ENCODE peak calls at places on chromosomes 13 and 19, in eight cellular contexts. J is ascending aorta; Q is CD4-positive, alpha-beta T cell; Z is hepatocyte; M is A549; D is Panc1; L is HCT116; B is breast epithelium. G is an unnamed sample.

GRCh38 chr13:35549481-35549880 is 73.0 kb upstream of the MAB21L1 start:
- DNase-seq in Z (no peak), J (no peak), B (no peak), Q (no peak), D (no peak), L (no peak), M (peak; percentile 0), G (peak; percentile 34)

GRCh38 chr13:51451467-51452390 is 1.1 kb downstream of the INTS6 start:
- DNase-seq in Q (peak; percentile 74), D (no peak), B (peak; percentile 58), M (peak; percentile 41), L (peak; percentile 36), Z (peak; percentile 87), J (peak; percentile 94), G (peak; percentile 42)

GRCh38 chr13:65236841-65237418 is 1993.2 kb downstream of the PCDH9 start:
- DNase-seq in Q (no peak), Z (no peak), J (no peak), M (no peak), L (no peak), B (no peak), D (no peak), G (no peak)

GRCh38 chr13:38641164-38641948 is 45.5 kb upstream of the FREM2 start:
- DNase-seq in Z (no peak), J (no peak), B (no peak), L (no peak), M (no peak), Q (no peak), D (no peak), G (no peak)

GRCh38 chr19:6047741-6048231 is 62.5 kb downstream of the RFX2 start:
- DNase-seq in B (no peak), D (peak; percentile 17), Q (no peak), L (peak; percentile 31), Z (peak; percentile 71), M (no peak), J (no peak), G (peak; percentile 40)

GRCh38 chr13:98014766-98015165 is 61.3 kb downstream of the IPO5 start:
- DNase-seq in L (no peak), Z (no peak), M (no peak), D (no peak), B (no peak), J (no peak), Q (no peak), G (peak; percentile 15)

GRCh38 chr13:79128158-79128557 is 277.9 kb downstream of the RBM26 start:
- DNase-seq in J (no peak), D (no peak), L (no peak), B (no peak), M (no peak), Z (peak; percentile 7), Q (no peak), G (peak; percentile 84)

GRCh38 chr13:32409561-32410440 is 18.1 kb downstream of the N4BP2L1 start:
- DNase-seq in L (no peak), J (peak; percentile 66), Q (no peak), Z (peak; percentile 50), M (no peak), D (no peak), B (no peak), G (no peak)

GRCh38 chr19:14116918-14117578 is 514 bp downstream of the PRKACA start:
- DNase-seq in Q (no peak), L (no peak), Z (peak; percentile 42), M (no peak), D (no peak), J (no peak), B (no peak), G (no peak)

GRCh38 chr13:110270507-110270906 is 36.5 kb downstream of the COL4A1 start:
- DNase-seq in J (no peak), D (no peak), Z (no peak), L (no peak), B (no peak), M (no peak), Q (no peak), G (no peak)

GRCh38 chr13:98405690-98406344 is 171.1 kb downstream of the STK24 start:
- DNase-seq in D (no peak), Q (no peak), L (no peak), J (no peak), M (no peak), Z (no peak), B (no peak), G (no peak)

GRCh38 chr19:46351241-46352041 is 4.6 kb downstream of the PPP5C start:
- DNase-seq in D (no peak), L (no peak), M (no peak), B (no peak), J (peak; percentile 90), Z (no peak), Q (peak; percentile 8), G (peak; percentile 64)

GRCh38 chr19:50266896-50267295 is 62.3 kb downstream of the KCNC3 start:
- DNase-seq in M (peak; percentile 36), Q (no peak), L (peak; percentile 47), D (no peak), Z (no peak), B (no peak), J (no peak), G (peak; percentile 39)

GRCh38 chr19:42370068-42370520 is 20.0 kb downstream of the CNFN start:
- DNase-seq in L (no peak), Q (no peak), M (no peak), D (no peak), J (no peak), Z (no peak), B (no peak), G (no peak)

GRCh38 chr19:13040232-13040915 is 45.1 kb downstream of the NFIX start:
- DNase-seq in J (no peak), Q (no peak), D (no peak), Z (no peak), M (no peak), L (no peak), B (no peak), G (no peak)
- TF ChIP-seq CTCF in J (no peak), Q (no peak), D (no peak), Z (no peak), M (no peak), L (no peak), B (no peak), G (no peak)

GRCh38 chr13:89988206-89988605 is 1359.3 kb upstream of the MIR17HG start:
- DNase-seq in B (no peak), J (no peak), D (no peak), M (no peak), Z (no peak), Q (no peak), L (no peak), G (no peak)
- H3K27ac ChIP-seq in B (no peak overlapping the region), J (no peak overlapping the region), D (no peak overlapping the region), M (no peak overlapping the region), Z (no peak overlapping the region), Q (no peak overlapping the region), L (no peak overlapping the region), G (no peak overlapping the region)

DNA sequence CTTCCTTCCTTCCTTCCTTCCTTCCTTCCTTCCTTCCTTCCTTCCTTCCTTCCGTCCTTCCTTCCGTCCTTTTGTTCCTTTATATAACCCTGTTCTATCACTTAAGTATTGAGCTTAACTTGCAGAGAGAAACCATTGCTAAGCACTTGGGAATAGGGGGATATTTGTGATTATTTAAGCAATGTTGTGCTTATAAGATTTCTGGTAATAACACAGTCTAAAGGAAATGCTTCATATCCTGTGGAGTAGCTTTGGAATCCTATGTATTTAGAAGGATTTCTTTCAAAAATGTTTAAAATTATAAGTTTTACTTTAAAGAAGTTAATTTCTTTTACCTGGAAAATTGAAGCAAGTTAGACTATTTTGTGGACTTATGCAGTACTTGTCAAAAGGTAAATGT is 209.8 kb downstream of the PCCA start:
- DNase-seq in J (no peak), L (no peak), D (no peak), Q (no peak), M (no peak), Z (no peak), B (no peak), G (no peak)
- TF ChIP-seq CTCF in J (no peak), L (no peak), D (no peak), Q (no peak), M (no peak), Z (no peak), B (no peak), G (no peak)

GRCh38 chr19:311813-312261 is 20.6 kb upstream of the PLPP2 start:
- DNase-seq in M (no peak), J (no peak), L (no peak), B (no peak), D (no peak), Z (no peak), Q (no peak), G (no peak)
- H3K27ac ChIP-seq in M (no peak overlapping the region), J (no peak overlapping the region), L (no peak overlapping the region), B (no peak overlapping the region), D (no peak overlapping the region), Z (no peak overlapping the region), Q (no peak overlapping the region), G (no peak overlapping the region)

DNA sequence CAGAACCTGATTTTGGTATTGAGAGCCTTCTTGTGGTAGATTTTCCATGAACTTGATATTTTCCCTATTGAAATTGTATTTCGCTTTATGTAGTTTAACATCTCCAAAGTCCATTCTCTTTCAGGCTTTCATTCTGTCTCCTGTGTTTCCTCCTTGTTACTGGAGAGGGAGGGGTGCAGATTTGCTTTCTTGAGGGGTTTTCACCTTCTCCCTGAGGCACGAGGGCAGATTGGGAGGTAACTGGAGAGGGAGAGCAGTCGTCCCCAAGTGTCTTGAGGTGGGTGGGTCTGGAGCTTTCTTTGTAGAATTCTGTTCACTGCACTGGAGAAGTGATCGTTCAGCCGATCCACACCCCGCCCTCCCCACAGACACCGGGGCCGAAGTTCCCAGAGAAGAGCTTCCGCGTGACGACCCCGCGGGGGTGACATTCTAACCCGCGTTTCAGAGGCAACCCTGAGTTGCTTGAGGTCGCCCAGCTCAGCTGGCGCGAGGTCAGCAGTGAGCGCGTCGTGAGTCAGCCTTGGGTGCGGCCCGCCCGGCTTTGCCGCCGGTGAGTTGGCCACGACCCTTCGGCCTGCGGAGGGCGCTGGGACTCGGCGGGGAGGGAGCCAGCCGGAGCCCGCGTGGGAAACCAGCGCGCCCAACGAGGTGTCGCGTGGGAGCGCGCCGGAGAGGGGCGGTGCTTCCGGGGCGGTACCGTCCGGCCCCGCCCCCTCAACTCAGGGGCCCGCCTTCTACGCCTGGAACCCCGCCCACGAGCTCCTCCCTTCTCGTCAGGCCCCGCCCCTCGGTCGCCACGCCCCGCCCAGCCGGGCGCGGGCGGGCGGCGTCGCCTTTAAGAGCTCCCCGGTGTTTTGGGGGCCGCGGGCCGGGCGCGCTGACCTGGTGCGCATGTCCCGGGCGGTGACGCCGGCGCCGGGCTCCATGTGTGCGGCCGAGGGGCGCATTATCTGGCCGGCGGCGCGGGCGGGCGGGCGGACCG is at the start of gene GATAD2A:
- DNase-seq in L (peak; percentile 78), D (no peak), J (peak; percentile 96), B (peak; percentile 89), Q (peak; percentile 91), M (peak; percentile 32), Z (peak; percentile 98), G (peak; percentile 85)
- TF ChIP-seq CTCF in L (no peak), D (no peak), J (peak; percentile 44), B (no peak), Q (peak; percentile 49), M (no peak), Z (peak; percentile 36), G (peak; percentile 66)

G was measured in RWPE1.